ENCODE peak calls at places on chromosomes 5 and 9, in six cellular contexts. Q is kidney epithelial cell, X is breast epithelium, U is epithelial cell of esophagus, O is coronary artery, W is H9. S is an unnamed sample.
A peak's percentile ranks its signal among the peaks of the same experiment; 100 is the strongest.

GRCh38 chr5:140926903-140927573 is 939 bp downstream of the PCDHAC1 start:
- DNase-seq in U (peak; percentile 4), Q (no peak), W (peak; percentile 61), X (no peak), O (no peak), S (no peak)

GRCh38 chr5:96936431-96937221 is 746 bp downstream of the LNPEP start:
- DNase-seq in W (peak; percentile 38), Q (no peak), U (peak; percentile 40), O (peak; percentile 76), X (peak; percentile 24), S (no peak)

GRCh38 chr5:175520321-175520720 is 42.0 kb downstream of the SFXN1 start:
- DNase-seq in Q (no peak), O (no peak), W (no peak), U (no peak), X (no peak), S (no peak)

GRCh38 chr9:95605826-95606555 is 89.2 kb upstream of the PTCH1 start:
- DNase-seq in U (no peak), O (no peak), X (no peak), Q (no peak), W (no peak), S (no peak)

GRCh38 chr5:127028822-127029457 is 1.4 kb downstream of the MARCHF3 start:
- DNase-seq in U (no peak), W (no peak), O (no peak), Q (no peak), X (no peak), S (no peak)

GRCh38 chr9:16321461-16322119 is 548.9 kb downstream of the BNC2 start:
- DNase-seq in Q (peak; percentile 41), O (peak; percentile 65), X (no peak), U (peak; percentile 47), W (peak; percentile 17), S (no peak)

GRCh38 chr5:52811067-52811749 is 23.5 kb downstream of the ITGA1 start:
- DNase-seq in O (no peak), Q (no peak), X (no peak), U (peak; percentile 84), W (no peak), S (no peak)

GRCh38 chr5:178074266-178074952 is 38.9 kb upstream of the N4BP3 start:
- DNase-seq in X (no peak), O (no peak), U (no peak), Q (no peak), W (no peak), S (no peak)

GRCh38 chr5:80216753-80217596 is 38.9 kb downstream of the SERINC5 start:
- DNase-seq in W (no peak), U (no peak), Q (no peak), O (peak; percentile 81), X (peak; percentile 69), S (no peak)

GRCh38 chr9:127918201-127919107 is 1.6 kb upstream of the ST6GALNAC4 start:
- DNase-seq in W (peak; percentile 71), X (no peak), O (no peak), U (peak; percentile 35), Q (no peak), S (no peak)
- TF ChIP-seq CTCF in W (peak; percentile 55), X (no peak), O (no peak), U (peak; percentile 2), Q (no peak), S (peak; percentile 25)

DNA sequence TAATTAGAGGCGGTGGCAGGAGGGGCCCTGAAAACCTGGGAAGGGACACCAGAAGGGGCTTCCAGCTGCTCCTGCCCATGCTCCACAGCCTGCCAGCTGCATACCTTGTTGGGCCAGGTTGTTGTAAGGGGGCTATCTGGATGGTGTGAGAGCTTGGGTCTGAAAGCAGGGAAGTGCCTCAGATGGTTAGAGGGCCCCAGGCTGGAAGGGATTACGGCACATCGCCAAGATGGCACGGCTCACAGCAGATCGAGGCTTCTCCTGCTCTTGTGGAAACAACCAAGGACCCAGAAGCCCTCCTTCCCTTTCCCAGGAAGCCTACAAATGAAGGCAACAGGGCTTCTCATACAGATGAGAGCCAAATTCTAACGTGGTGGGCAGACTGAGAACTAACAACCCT is 121.8 kb upstream of the ADCY2 start:
- DNase-seq in U (no peak), Q (no peak), O (no peak), W (no peak), X (no peak), S (no peak)
- TF ChIP-seq CTCF in U (no peak), Q (no peak), O (no peak), W (no peak), X (no peak), S (no peak)

DNA sequence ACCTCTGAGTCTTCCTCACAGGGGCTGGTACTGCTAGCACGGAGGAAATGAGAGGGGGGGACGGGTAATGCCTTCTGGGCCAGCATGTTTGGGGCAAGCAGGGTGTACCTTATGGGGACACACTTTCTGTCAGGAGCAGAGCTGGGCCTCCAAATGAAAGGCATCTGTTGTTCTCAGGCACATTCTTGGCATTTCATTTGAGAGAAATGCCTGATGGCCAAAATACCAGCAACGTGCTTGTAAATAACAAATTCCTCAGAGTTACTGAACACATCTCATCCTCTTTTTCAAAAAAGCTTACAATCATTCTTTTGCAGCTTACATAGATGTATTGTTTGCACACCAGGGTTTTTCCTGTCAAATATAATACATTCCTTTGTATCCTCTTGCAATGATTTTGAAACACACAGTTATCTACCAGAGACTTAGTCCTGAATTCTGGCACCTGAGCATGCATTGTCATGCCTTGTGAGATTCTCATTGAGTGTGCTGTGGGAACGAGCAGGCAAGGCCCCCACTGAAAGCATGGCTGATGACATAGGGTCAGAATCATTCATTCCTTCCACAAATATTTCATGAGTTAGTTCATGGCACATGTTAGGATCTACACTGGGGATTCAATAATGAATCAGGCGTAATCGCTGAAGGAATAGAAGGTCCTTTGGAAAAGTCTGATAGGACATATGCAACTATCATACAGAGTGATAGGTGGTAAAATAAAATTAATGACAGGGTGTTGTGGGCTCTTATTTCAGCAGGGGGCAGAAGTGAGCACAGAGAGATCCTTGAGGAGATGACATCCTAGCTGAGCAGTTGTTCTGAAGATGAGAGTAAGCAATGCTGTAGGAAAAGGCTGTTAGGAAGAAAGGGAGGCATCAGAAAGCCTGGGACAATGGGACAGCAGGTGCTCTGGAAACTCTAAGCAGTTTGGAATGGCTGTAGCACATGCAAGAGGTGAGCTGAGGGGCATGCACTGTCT is 260.9 kb upstream of the TUT7 start:
- DNase-seq in O (no peak), U (peak; percentile 25), Q (no peak), X (peak; percentile 57), W (no peak), S (no peak)
- TF ChIP-seq CTCF in O (peak; percentile 24), U (peak; percentile 49), Q (peak; percentile 44), X (peak; percentile 18), W (peak; percentile 68), S (peak; percentile 69)

GRCh38 chr5:128537999-128538248 is at the start of gene FBN2:
- DNase-seq in Q (no peak), O (no peak), U (no peak), W (no peak), X (no peak), S (no peak)

GRCh38 chr5:128536229-128536860 is 1.7 kb downstream of the FBN2 start:
- DNase-seq in X (no peak), U (no peak), W (peak; percentile 63), Q (no peak), O (no peak), S (no peak)

GRCh38 chr5:128538249-128539037 is 398 bp upstream of the FBN2 start:
- DNase-seq in W (peak; percentile 89), U (peak; percentile 79), X (no peak), Q (no peak), O (no peak), S (no peak)

GRCh38 chr5:128537306-128537998 is 593 bp downstream of the FBN2 start:
- DNase-seq in Q (no peak), O (no peak), U (peak; percentile 67), X (no peak), W (peak; percentile 55), S (no peak)

GRCh38 chr5:128536861-128537305 is 1.2 kb downstream of the FBN2 start:
- DNase-seq in Q (no peak), X (no peak), W (peak; percentile 49), U (peak; percentile 59), O (no peak), S (no peak)
- TF ChIP-seq CTCF in Q (peak; percentile 12), X (no peak), W (no peak), U (peak; percentile 9), O (no peak), S (no peak)

GRCh38 chr9:126293522-126293889 is 33.1 kb upstream of the MVB12B start:
- DNase-seq in W (no peak), O (no peak), X (no peak), U (no peak), Q (no peak), S (no peak)
- TF ChIP-seq CTCF in W (peak; percentile 48), O (no peak), X (no peak), U (peak; percentile 10), Q (peak; percentile 40), S (peak; percentile 32)

GRCh38 chr9:21993893-21994525 is at the start of gene CDKN2A:
- DNase-seq in X (no peak), O (no peak), Q (no peak), U (peak; percentile 53), W (peak; percentile 60), S (no peak)
- TF ChIP-seq CTCF in X (no peak), O (no peak), Q (no peak), U (no peak), W (no peak), S (peak; percentile 14)

GRCh38 chr9:35415769-35416427 is 74.0 kb upstream of the RUSC2 start:
- DNase-seq in W (peak; percentile 60), Q (no peak), X (no peak), O (no peak), U (peak; percentile 19), S (no peak)
- TF ChIP-seq CTCF in W (peak; percentile 64), Q (no peak), X (no peak), O (no peak), U (peak; percentile 17), S (peak; percentile 44)

GRCh38 chr5:148912714-148913398 is 86.4 kb downstream of the ADRB2 start:
- DNase-seq in Q (peak; percentile 90), W (peak; percentile 86), O (no peak), X (peak; percentile 88), U (peak; percentile 100), S (peak; percentile 92)
- TF ChIP-seq CTCF in Q (peak; percentile 36), W (peak; percentile 63), O (no peak), X (peak; percentile 25), U (peak; percentile 69), S (peak; percentile 62)

S was measured in epithelial cell of proximal tubule.